ENCODE peak calls at places on chromosomes 7 and 10, in eight cellular contexts. O is GM06990; H is psoas muscle; N is neural progenitor cell; R is activated CD8-positive, alpha-beta T cell treated with anti-CD3 and anti-CD28 coated beads for 36 hours; Q is neural crest cell; M is K562; G is osteocyte. V is an unnamed sample.

GRCh38 chr10:75396861-75397570 is 4.5 kb downstream of the ZNF503 start:
- DNase-seq in O (no peak), H (peak; percentile 37), N (peak; percentile 61), R (no peak), Q (peak; percentile 29), M (no peak), G (no peak), V (no peak)

GRCh38 chr10:43075612-43076003 is 1.3 kb upstream of the RET start:
- DNase-seq in O (no peak), H (no peak), N (peak; percentile 39), R (peak; percentile 16), Q (no peak), M (peak; percentile 31), G (no peak), V (no peak)

GRCh38 chr7:16078076-16078952 is 343.0 kb downstream of the CRPPA start:
- DNase-seq in O (no peak), H (no peak), N (peak; percentile 64), R (peak; percentile 30), Q (peak; percentile 47), M (peak; percentile 83), G (no peak), V (peak; percentile 16)

GRCh38 chr10:89062861-89063260 is 72.3 kb downstream of the FAS start:
- DNase-seq in O (no peak), H (peak; percentile 28), N (no peak), R (no peak), Q (no peak), M (peak; percentile 9), G (no peak), V (no peak)

GRCh38 chr10:122368502-122369254 is 5.8 kb upstream of the PLEKHA1 start:
- DNase-seq in O (no peak), H (no peak), N (peak; percentile 73), R (no peak), Q (no peak), M (no peak), G (no peak), V (no peak)

GRCh38 chr7:111138196-111138569 is 47.3 kb downstream of the LRRN3 start:
- DNase-seq in O (peak; percentile 73), H (peak; percentile 17), N (peak; percentile 11), R (peak; percentile 88), Q (no peak), M (peak; percentile 40), G (no peak), V (peak; percentile 20)

GRCh38 chr10:97601268-97602215 is 12.0 kb downstream of the C10orf62 start:
- DNase-seq in O (no peak), H (peak; percentile 79), N (no peak), R (no peak), Q (no peak), M (no peak), G (no peak), V (no peak)

GRCh38 chr10:113522460-113522859 is 30.4 kb upstream of the HABP2 start:
- DNase-seq in O (no peak), H (no peak), N (no peak), R (no peak), Q (no peak), M (peak; percentile 21), G (no peak), V (no peak)

GRCh38 chr10:77041636-77042258 is 595.9 kb downstream of the KCNMA1 start:
- DNase-seq in O (no peak), H (no peak), N (no peak), R (peak; percentile 44), Q (no peak), M (no peak), G (no peak), V (no peak)

GRCh38 chr7:6444516-6445269 is 3.1 kb downstream of the DAGLB start:
- DNase-seq in O (no peak), H (no peak), N (no peak), R (no peak), Q (no peak), M (no peak), G (no peak), V (no peak)

GRCh38 chr7:6448943-6449543 is 1.3 kb upstream of the DAGLB start:
- DNase-seq in O (peak; percentile 11), H (no peak), N (no peak), R (no peak), Q (no peak), M (no peak), G (no peak), V (no peak)

GRCh38 chr7:6446977-6447588 is 671 bp downstream of the DAGLB start:
- DNase-seq in O (no peak), H (peak; percentile 76), N (peak; percentile 59), R (peak; percentile 53), Q (peak; percentile 15), M (peak; percentile 82), G (peak; percentile 87), V (peak; percentile 45)

GRCh38 chr7:6451224-6451705 is 3.5 kb upstream of the DAGLB start:
- DNase-seq in O (no peak), H (no peak), N (no peak), R (no peak), Q (no peak), M (peak; percentile 84), G (no peak), V (no peak)

DNA sequence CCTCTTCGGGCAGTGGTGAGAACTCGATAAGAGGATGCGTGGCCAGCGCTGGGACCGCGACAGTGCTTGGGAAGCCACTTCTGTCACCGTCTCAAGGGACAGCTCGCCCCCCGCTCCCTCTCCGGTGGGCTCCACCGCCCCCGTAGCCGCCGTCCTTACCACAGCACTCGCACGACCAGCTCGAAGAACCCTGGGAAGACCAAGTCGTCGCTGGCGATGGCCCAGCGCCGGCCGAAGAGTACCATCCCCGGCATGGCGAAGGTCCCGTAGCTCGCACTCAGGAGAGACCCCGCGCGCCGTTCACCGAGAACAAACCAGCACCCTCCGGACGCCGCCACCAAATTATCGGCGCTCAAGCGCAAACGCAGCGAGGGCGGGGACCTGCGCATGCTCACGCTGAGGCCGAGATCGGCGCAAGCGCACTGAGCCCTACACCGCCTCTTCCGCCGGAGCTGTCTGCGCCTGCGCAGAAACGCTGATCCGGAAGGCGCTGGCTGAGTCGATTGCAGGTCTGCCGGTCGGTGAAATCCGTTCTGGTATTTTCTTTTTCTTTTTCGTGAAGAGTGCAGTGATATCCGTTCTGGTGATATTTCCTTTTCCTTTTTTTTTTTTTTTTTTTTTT is at the start of gene DAGLB:
- DNase-seq in O (peak; percentile 94), H (peak; percentile 93), N (peak; percentile 98), R (peak; percentile 96), Q (peak; percentile 97), M (peak; percentile 97), G (peak; percentile 98), V (peak; percentile 99)
- TF ChIP-seq CTCF in O (no peak), H (no peak), N (no peak), R (no peak), Q (peak; percentile 22), M (peak; percentile 5), G (no peak), V (no peak)

GRCh38 chr10:74255800-74256422 is 104.9 kb downstream of the ADK start:
- DNase-seq in O (no peak), H (no peak), N (peak; percentile 35), R (no peak), Q (no peak), M (no peak), G (no peak), V (no peak)

GRCh38 chr10:74249865-74250264 is 98.8 kb downstream of the ADK start:
- DNase-seq in O (no peak), H (no peak), N (no peak), R (no peak), Q (no peak), M (no peak), G (no peak), V (no peak)

DNA sequence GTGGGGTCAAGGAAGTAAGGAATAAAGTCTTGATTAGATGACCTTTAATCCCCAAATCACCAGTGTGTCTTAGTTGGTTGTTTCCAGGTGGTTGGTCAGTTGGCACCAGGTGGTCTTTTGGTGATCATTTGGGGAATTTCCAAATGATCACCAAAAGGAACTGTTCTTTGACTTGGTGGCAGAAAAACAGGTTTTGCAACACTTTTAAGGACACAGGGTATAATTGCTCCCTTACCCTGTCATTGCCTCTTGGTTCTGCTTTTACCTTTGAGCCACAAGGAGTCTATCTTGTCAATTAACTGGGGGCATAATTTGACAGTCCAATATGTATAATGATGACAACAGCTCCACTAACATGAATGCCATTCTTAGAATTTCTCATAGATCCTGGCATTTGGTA is 104.2 kb downstream of the ADK start:
- DNase-seq in O (no peak), H (no peak), N (no peak), R (no peak), Q (no peak), M (no peak), G (no peak), V (no peak)
- TF ChIP-seq CTCF in O (no peak), H (no peak), N (no peak), R (no peak), Q (no peak), M (no peak), G (no peak), V (no peak)

DNA sequence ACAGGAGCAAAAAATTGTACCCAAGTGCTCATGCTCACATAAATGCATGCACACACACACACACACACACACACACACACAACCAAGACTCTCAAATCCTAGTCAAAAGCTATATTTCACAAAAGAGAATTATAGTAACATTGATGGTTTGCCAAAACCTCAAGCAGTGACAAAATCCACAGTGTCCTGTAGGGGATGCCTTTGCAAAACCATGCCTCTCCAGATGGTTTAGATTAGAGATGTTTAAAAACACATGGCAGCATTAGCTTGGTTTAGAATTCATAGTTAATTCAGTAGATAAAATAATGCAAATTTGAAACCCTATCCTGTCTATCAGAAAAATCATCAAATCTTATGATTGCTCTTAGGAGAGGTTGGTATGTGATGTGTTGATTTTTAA is 232.2 kb downstream of the DYNC1I1 start:
- DNase-seq in O (no peak), H (no peak), N (no peak), R (no peak), Q (no peak), M (no peak), G (no peak), V (no peak)
- TF ChIP-seq CTCF in O (no peak), H (no peak), N (peak; percentile 12), R (no peak), Q (no peak), M (no peak), G (peak; percentile 55), V (no peak)

GRCh38 chr10:116122664-116123063 is 150.3 kb downstream of the GFRA1 start:
- DNase-seq in O (no peak), H (no peak), N (no peak), R (no peak), Q (no peak), M (no peak), G (peak; percentile 10), V (no peak)

GRCh38 chr10:116122126-116122525 is 150.9 kb downstream of the GFRA1 start:
- DNase-seq in O (no peak), H (no peak), N (no peak), R (no peak), Q (no peak), M (no peak), G (peak; percentile 54), V (no peak)

GRCh38 chr10:116124777-116125176 is 148.2 kb downstream of the GFRA1 start:
- DNase-seq in O (no peak), H (no peak), N (no peak), R (no peak), Q (no peak), M (no peak), G (peak; percentile 17), V (no peak)

GRCh38 chr10:116118851-116119250 is 154.2 kb downstream of the GFRA1 start:
- DNase-seq in O (no peak), H (no peak), N (no peak), R (no peak), Q (no peak), M (no peak), G (no peak), V (no peak)

DNA sequence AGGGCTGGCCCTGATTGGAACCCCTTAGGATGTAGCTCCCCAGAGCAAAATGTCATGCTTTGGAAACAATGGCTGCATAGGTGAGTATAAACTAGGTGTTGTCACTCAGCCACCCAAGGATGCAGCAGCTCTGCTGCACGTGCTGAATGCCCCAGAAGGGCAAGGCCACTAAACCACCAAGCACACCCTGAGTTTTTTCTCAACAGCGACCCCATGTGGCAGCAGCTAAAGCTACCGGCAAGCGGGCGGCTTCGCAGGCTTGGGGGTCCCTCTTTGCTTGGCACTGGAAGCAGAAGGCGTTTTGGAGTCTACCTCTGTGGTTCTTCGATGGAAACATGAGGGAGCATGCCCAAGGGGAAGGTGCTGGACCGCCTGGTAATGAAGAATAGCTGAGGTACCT is 152.3 kb downstream of the GFRA1 start:
- DNase-seq in O (no peak), H (no peak), N (peak; percentile 59), R (peak; percentile 8), Q (peak; percentile 22), M (peak; percentile 31), G (peak; percentile 75), V (no peak)
- TF ChIP-seq CTCF in O (no peak), H (no peak), N (peak; percentile 77), R (peak; percentile 37), Q (peak; percentile 57), M (peak; percentile 38), G (peak; percentile 40), V (no peak)

V was measured in GM10248.